ENCODE peak calls at places on chromosomes 6 and 20, in four cellular contexts. One of them, this sample, is unnamed.

GRCh38 chr20:24149881-24150307 is 161.3 kb upstream of the GGTLC1 start:
- DNase-seq in RWPE1: no peak
- DNase-seq in tibial artery: no peak
- DNase-seq in hepatocyte: peak
- DNase-seq in this sample: no peak

GRCh38 chr6:143569035-143569434 is 57.5 kb upstream of the FUCA2 start:
- DNase-seq in RWPE1: no peak
- DNase-seq in tibial artery: no peak
- DNase-seq in hepatocyte: no peak
- DNase-seq in this sample: no peak

GRCh38 chr6:160421854-160422253 is 73.7 kb downstream of the SLC22A3 start:
- DNase-seq in RWPE1: no peak
- DNase-seq in tibial artery: peak
- DNase-seq in hepatocyte: no peak
- DNase-seq in this sample: no peak

GRCh38 chr6:83904395-83904794 is 44.9 kb downstream of the CYB5R4 start:
- DNase-seq in RWPE1: no peak
- DNase-seq in tibial artery: no peak
- DNase-seq in hepatocyte: no peak
- DNase-seq in this sample: no peak

GRCh38 chr6:1409774-1410465 is 20.5 kb downstream of the FOXF2 start:
- DNase-seq in RWPE1: no peak
- DNase-seq in tibial artery: no peak
- DNase-seq in hepatocyte: no peak
- DNase-seq in this sample: no peak

GRCh38 chr6:41278699-41279405 is 7.6 kb downstream of the TREM1 start:
- DNase-seq in RWPE1: peak
- DNase-seq in tibial artery: no peak
- DNase-seq in hepatocyte: peak
- DNase-seq in this sample: peak

GRCh38 chr20:3922223-3922982 is 33.2 kb downstream of the PANK2 start:
- DNase-seq in RWPE1: no peak
- DNase-seq in tibial artery: no peak
- DNase-seq in hepatocyte: no peak
- DNase-seq in this sample: no peak

GRCh38 chr6:12476484-12476883 is 186.3 kb downstream of the EDN1 start:
- DNase-seq in RWPE1: no peak
- DNase-seq in tibial artery: no peak
- DNase-seq in hepatocyte: no peak
- DNase-seq in this sample: no peak

GRCh38 chr20:36613974-36614373 is 8.4 kb downstream of the RAB5IF start:
- DNase-seq in RWPE1: no peak
- DNase-seq in tibial artery: no peak
- DNase-seq in hepatocyte: no peak
- DNase-seq in this sample: peak

GRCh38 chr6:5537967-5538366 is 276.7 kb downstream of the FARS2 start:
- DNase-seq in RWPE1: peak
- DNase-seq in tibial artery: no peak
- DNase-seq in hepatocyte: no peak
- DNase-seq in this sample: no peak

GRCh38 chr6:5537132-5537531 is 275.8 kb downstream of the FARS2 start:
- DNase-seq in RWPE1: no peak
- DNase-seq in tibial artery: no peak
- DNase-seq in hepatocyte: no peak
- DNase-seq in this sample: no peak

GRCh38 chr6:5541025-5541424 is 279.7 kb downstream of the FARS2 start:
- DNase-seq in RWPE1: no peak
- DNase-seq in tibial artery: no peak
- DNase-seq in hepatocyte: no peak
- DNase-seq in this sample: no peak

GRCh38 chr6:5540375-5540774 is 279.1 kb downstream of the FARS2 start:
- DNase-seq in RWPE1: no peak
- DNase-seq in tibial artery: no peak
- DNase-seq in hepatocyte: no peak
- DNase-seq in this sample: no peak

GRCh38 chr6:5541751-5542432 is 280.6 kb downstream of the FARS2 start:
- DNase-seq in RWPE1: peak
- DNase-seq in tibial artery: no peak
- DNase-seq in hepatocyte: peak
- DNase-seq in this sample: no peak
- H3K27ac ChIP-seq in RWPE1: no peak
- H3K27ac ChIP-seq in tibial artery: no peak
- H3K27ac ChIP-seq in hepatocyte: no peak
- H3K27ac ChIP-seq in this sample: no peak

DNA sequence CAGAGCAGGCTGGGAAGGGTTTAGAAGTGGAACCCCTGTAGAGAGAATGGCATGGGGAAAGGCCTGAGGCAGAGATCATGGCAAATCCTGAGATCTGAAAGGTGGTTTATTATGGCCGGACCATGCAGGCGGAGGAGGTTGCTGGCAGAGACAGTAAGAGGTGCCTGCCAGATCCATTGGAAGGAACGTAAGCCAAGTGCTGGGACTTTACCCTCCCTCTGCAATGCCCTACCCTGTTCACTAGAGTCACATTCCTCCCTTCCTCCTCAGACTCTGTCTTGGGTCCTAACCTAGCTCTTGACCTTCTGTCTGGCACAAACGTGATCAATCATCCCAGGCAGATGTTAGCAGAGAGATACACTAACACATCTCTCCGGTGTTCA is 66.4 kb upstream of the SLC22A23 start:
- DNase-seq in RWPE1: no peak
- DNase-seq in tibial artery: no peak
- DNase-seq in hepatocyte: no peak
- DNase-seq in this sample: peak
- H3K27ac ChIP-seq in RWPE1: peak
- H3K27ac ChIP-seq in tibial artery: no peak
- H3K27ac ChIP-seq in hepatocyte: no peak
- H3K27ac ChIP-seq in this sample: no peak

GRCh38 chr6:166006593-166007301 is 160.9 kb downstream of the TBXT start:
- DNase-seq in RWPE1: no peak
- DNase-seq in tibial artery: no peak
- DNase-seq in hepatocyte: no peak
- DNase-seq in this sample: no peak
- H3K27ac ChIP-seq in RWPE1: no peak
- H3K27ac ChIP-seq in tibial artery: no peak
- H3K27ac ChIP-seq in hepatocyte: no peak
- H3K27ac ChIP-seq in this sample: no peak

DNA sequence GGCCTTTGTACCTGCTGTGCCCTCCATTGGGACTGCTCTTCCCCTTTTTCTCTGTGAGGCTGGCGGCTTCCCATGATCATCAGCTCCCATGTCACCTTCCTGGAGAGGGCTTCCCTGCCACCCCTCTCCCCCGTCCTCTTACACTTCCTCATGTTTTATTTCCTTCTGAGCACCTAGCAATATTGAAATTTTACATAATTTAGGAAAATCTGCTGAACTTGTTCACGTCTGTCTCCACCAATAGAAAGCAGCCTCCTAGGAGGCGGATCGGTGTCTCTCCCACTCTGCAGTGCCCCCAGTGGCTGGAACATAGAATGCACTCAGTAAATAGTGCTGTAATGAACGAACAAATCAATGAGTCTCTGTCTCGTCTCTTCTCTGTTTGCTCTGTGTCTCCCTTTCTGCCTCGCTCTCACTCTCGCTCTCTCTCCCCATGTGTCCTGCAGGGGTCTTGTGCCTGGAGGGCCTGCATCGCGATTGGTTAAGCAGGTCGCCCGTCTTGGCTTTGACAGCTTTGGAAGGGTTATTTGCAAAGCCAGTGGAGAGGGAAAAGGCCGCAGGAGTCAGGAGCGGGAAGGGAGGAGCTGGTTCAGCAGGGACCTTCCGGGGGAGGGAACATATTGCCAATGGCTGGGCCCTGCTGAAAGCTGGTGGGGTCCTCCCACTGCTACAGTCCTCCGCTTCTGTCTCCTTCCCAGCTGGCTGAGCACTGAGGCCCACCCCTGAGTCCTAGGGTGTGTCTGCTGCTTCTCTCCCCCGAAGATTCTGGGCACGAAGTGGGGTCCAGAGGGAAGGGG is 12.1 kb upstream of the OCSTAMP start:
- DNase-seq in RWPE1: peak
- DNase-seq in tibial artery: peak
- DNase-seq in hepatocyte: peak
- DNase-seq in this sample: peak
- H3K27ac ChIP-seq in RWPE1: no peak
- H3K27ac ChIP-seq in tibial artery: peak
- H3K27ac ChIP-seq in hepatocyte: no peak
- H3K27ac ChIP-seq in this sample: no peak

GRCh38 chr6:19032486-19033295 is 645.5 kb downstream of the RNF144B start:
- DNase-seq in RWPE1: no peak
- DNase-seq in tibial artery: no peak
- DNase-seq in hepatocyte: no peak
- DNase-seq in this sample: no peak
- H3K27ac ChIP-seq in RWPE1: no peak
- H3K27ac ChIP-seq in tibial artery: peak
- H3K27ac ChIP-seq in hepatocyte: no peak
- H3K27ac ChIP-seq in this sample: no peak

GRCh38 chr20:9068232-9068781 is 580 bp upstream of the PLCB4 start:
- DNase-seq in RWPE1: peak
- DNase-seq in tibial artery: peak
- DNase-seq in hepatocyte: peak
- DNase-seq in this sample: peak
- H3K27ac ChIP-seq in RWPE1: peak
- H3K27ac ChIP-seq in tibial artery: peak
- H3K27ac ChIP-seq in hepatocyte: peak
- H3K27ac ChIP-seq in this sample: peak

GRCh38 chr20:44721785-44722054 is 6.6 kb downstream of the CCN5 start:
- DNase-seq in RWPE1: no peak
- DNase-seq in tibial artery: no peak
- DNase-seq in hepatocyte: no peak
- DNase-seq in this sample: no peak

GRCh38 chr20:44719841-44720240 is 4.7 kb downstream of the CCN5 start:
- DNase-seq in RWPE1: no peak
- DNase-seq in tibial artery: no peak
- DNase-seq in hepatocyte: no peak
- DNase-seq in this sample: no peak

GRCh38 chr20:44720617-44720993 is 5.4 kb downstream of the CCN5 start:
- DNase-seq in RWPE1: peak
- DNase-seq in tibial artery: peak
- DNase-seq in hepatocyte: no peak
- DNase-seq in this sample: no peak

GRCh38 chr20:44722990-44723389 is 7.8 kb downstream of the CCN5 start:
- DNase-seq in RWPE1: no peak
- DNase-seq in tibial artery: no peak
- DNase-seq in hepatocyte: no peak
- DNase-seq in this sample: no peak

GRCh38 chr20:44720994-44721784 is 6.0 kb downstream of the CCN5 start:
- DNase-seq in RWPE1: peak
- DNase-seq in tibial artery: peak
- DNase-seq in hepatocyte: no peak
- DNase-seq in this sample: no peak
- H3K27ac ChIP-seq in RWPE1: peak
- H3K27ac ChIP-seq in tibial artery: peak
- H3K27ac ChIP-seq in hepatocyte: no peak
- H3K27ac ChIP-seq in this sample: no peak

DNA sequence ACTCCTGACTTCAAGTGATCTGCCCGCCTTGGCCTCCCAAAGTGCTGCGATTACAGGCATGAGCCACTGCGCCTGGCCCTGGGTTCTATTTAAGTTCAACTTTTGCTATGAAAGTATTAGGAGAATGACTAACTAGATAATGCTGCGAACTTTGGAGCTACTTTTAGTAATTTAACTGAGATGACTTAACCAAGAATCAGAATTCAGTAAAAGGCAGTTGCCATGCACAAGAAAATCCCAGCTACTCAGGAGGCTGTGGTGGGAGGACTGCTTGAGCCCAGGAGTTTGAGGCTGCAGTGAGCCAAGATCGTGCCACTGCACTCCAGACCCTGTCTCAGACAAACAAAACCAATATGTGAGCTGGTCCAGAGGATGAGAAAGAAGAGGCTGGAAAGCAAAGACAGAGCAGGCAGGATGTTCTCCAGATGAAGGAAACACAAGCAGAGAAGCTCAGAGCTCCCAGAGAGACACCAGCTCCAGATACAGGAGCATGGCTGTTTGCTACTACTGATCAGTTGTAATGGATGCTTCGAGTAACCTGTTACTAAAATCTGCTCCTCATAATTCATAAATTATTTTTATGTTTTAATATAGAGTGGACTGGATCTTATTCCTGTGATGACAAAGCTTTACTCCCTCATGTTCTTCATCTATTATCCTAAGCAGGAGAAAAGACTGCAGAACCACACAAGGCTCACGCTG is 23.9 kb downstream of the ZNF217 start:
- DNase-seq in RWPE1: no peak
- DNase-seq in tibial artery: no peak
- DNase-seq in hepatocyte: no peak
- DNase-seq in this sample: no peak
- H3K27ac ChIP-seq in RWPE1: peak
- H3K27ac ChIP-seq in tibial artery: no peak
- H3K27ac ChIP-seq in hepatocyte: no peak
- H3K27ac ChIP-seq in this sample: no peak

GRCh38 chr6:89862698-89863097 is 31.6 kb upstream of the GJA10 start:
- DNase-seq in RWPE1: no peak
- DNase-seq in tibial artery: no peak
- DNase-seq in hepatocyte: no peak
- DNase-seq in this sample: no peak
- H3K27ac ChIP-seq in RWPE1: no peak
- H3K27ac ChIP-seq in tibial artery: no peak
- H3K27ac ChIP-seq in hepatocyte: no peak
- H3K27ac ChIP-seq in this sample: no peak

This sample was measured in colonic mucosa.